ENCODE peak calls at places on chromosomes 13 and 19, in five cellular contexts. P is progenitor cell of endocrine pancreas, U is B cell, H is epithelial cell of esophagus, R is neural crest cell. Q is an unnamed sample.

GRCh38 chr13:64993514-64994164 is 2236.5 kb downstream of the PCDH9 start:
- DNase-seq in H (no peak), U (no peak), R (no peak), P (no peak), Q (no peak)

GRCh38 chr19:52567921-52568320 is 2.2 kb upstream of the ZNF701 start:
- DNase-seq in H (peak; percentile 13), P (no peak), R (no peak), U (no peak), Q (no peak)

GRCh38 chr19:2962018-2962670 is 15.2 kb upstream of the TLE6 start:
- DNase-seq in P (peak; percentile 37), U (peak; percentile 42), H (peak; percentile 81), R (peak; percentile 67), Q (no peak)

GRCh38 chr19:29672933-29673336 is 7.7 kb downstream of the PLEKHF1 start:
- DNase-seq in P (no peak), R (no peak), H (no peak), U (peak; percentile 77), Q (no peak)

GRCh38 chr19:6674868-6675305 is 4.9 kb upstream of the TNFSF14 start:
- DNase-seq in U (peak; percentile 67), R (peak; percentile 6), P (no peak), H (peak; percentile 65), Q (peak; percentile 42)

GRCh38 chr13:88248393-88248792 is 577.2 kb downstream of the SLITRK5 start:
- DNase-seq in U (no peak), P (no peak), R (no peak), H (no peak), Q (no peak)

GRCh38 chr19:8640402-8641004 is 10.1 kb downstream of the NFILZ start:
- DNase-seq in H (no peak), R (no peak), P (no peak), U (no peak), Q (no peak)

GRCh38 chr19:50328257-50329145 is 676 bp downstream of the KCNC3 start:
- DNase-seq in U (no peak), H (no peak), P (no peak), R (no peak), Q (no peak)

GRCh38 chr13:111462221-111462764 is 141.9 kb downstream of the TEX29 start:
- DNase-seq in H (no peak), P (no peak), R (no peak), U (no peak), Q (no peak)

GRCh38 chr13:109990296-109990695 is 203.9 kb upstream of the IRS2 start:
- DNase-seq in P (no peak), H (no peak), U (no peak), R (no peak), Q (no peak)

GRCh38 chr13:49098198-49098597 is 121.9 kb upstream of the MLNR start:
- DNase-seq in H (peak; percentile 79), U (no peak), R (no peak), P (no peak), Q (no peak)

GRCh38 chr13:107765724-107766436 is 449.5 kb downstream of the LIG4 start:
- DNase-seq in U (no peak), P (no peak), H (no peak), R (no peak), Q (no peak)

GRCh38 chr19:38543807-38544568 is 73.8 kb downstream of the MAP4K1 start:
- DNase-seq in P (no peak), R (no peak), H (peak; percentile 83), U (no peak), Q (peak; percentile 82)

GRCh38 chr13:85170372-85170771 is 628.8 kb downstream of the SLITRK6 start:
- DNase-seq in R (no peak), U (no peak), H (peak; percentile 36), P (no peak), Q (no peak)

GRCh38 chr13:44854264-44855060 is 134.8 kb downstream of the NUFIP1 start:
- DNase-seq in R (no peak), H (no peak), P (no peak), U (no peak), Q (no peak)

GRCh38 chr13:21530656-21531055 is 71.6 kb upstream of the ZDHHC20 start:
- DNase-seq in H (no peak), R (no peak), P (no peak), U (no peak), Q (no peak)

GRCh38 chr13:105643966-105644365 is 891.5 kb downstream of the EFNB2 start:
- DNase-seq in P (no peak), H (no peak), U (no peak), R (no peak), Q (no peak)

GRCh38 chr13:27406178-27406939 is 18.1 kb upstream of the GTF3A start:
- DNase-seq in U (peak; percentile 62), R (no peak), H (peak; percentile 53), P (no peak), Q (no peak)

GRCh38 chr13:66992183-66992582 is 238.0 kb downstream of the PCDH9 start:
- DNase-seq in H (peak; percentile 69), U (no peak), P (no peak), R (no peak), Q (no peak)

GRCh38 chr13:61410669-61411297 is 4.9 kb downstream of the PCDH20 start:
- DNase-seq in U (no peak), P (no peak), H (peak; percentile 36), R (no peak), Q (no peak)

GRCh38 chr19:39145180-39145953 is 19.8 kb downstream of the PAK4 start:
- DNase-seq in R (no peak), P (no peak), U (no peak), H (no peak), Q (no peak)

GRCh38 chr13:27638521-27638920 is 16.8 kb downstream of the POLR1D start:
- DNase-seq in U (no peak), P (no peak), R (no peak), H (peak; percentile 35), Q (no peak)

GRCh38 chr19:27974082-27974513 is 1238.9 kb downstream of the UQCRFS1 start:
- DNase-seq in R (peak; percentile 40), H (peak; percentile 8), U (no peak), P (peak; percentile 20), Q (no peak)

GRCh38 chr13:42392706-42393572 is 121.0 kb downstream of the AKAP11 start:
- DNase-seq in U (no peak), H (peak; percentile 7), P (no peak), R (no peak), Q (no peak)

GRCh38 chr19:57886046-57886445 is 2.8 kb downstream of the ZNF814 start:
- DNase-seq in R (no peak), U (no peak), P (no peak), H (no peak), Q (no peak)

GRCh38 chr13:111095911-111096501 is 19.1 kb upstream of the ARHGEF7 start:
- DNase-seq in U (no peak), P (no peak), H (no peak), R (no peak), Q (no peak)

GRCh38 chr19:14916848-14917247 is 24.4 kb upstream of the OR7C2 start:
- DNase-seq in R (no peak), P (no peak), H (no peak), U (no peak), Q (no peak)

GRCh38 chr19:41882568-41883462 is at the start of gene ARHGEF1:
- DNase-seq in H (peak; percentile 44), U (peak; percentile 70), P (no peak), R (no peak), Q (no peak)

GRCh38 chr13:29758591-29759114 is 91.8 kb downstream of the UBL3 start:
- DNase-seq in P (no peak), U (peak; percentile 46), R (no peak), H (peak; percentile 36), Q (no peak)

GRCh38 chr13:40993119-40993518 is 26.0 kb downstream of the ELF1 start:
- DNase-seq in R (no peak), P (no peak), U (no peak), H (no peak), Q (no peak)

GRCh38 chr13:41053384-41053826 is 7.9 kb upstream of the WBP4 start:
- DNase-seq in U (peak; percentile 86), H (peak; percentile 63), P (no peak), R (no peak), Q (no peak)

GRCh38 chr19:37635076-37636056 is 19.9 kb downstream of the ZFP30 start:
- DNase-seq in P (no peak), H (no peak), U (no peak), R (no peak), Q (no peak)

GRCh38 chr13:110109910-110110309 is 197.0 kb downstream of the COL4A1 start:
- DNase-seq in H (peak; percentile 75), P (no peak), R (no peak), U (no peak), Q (no peak)

DNA sequence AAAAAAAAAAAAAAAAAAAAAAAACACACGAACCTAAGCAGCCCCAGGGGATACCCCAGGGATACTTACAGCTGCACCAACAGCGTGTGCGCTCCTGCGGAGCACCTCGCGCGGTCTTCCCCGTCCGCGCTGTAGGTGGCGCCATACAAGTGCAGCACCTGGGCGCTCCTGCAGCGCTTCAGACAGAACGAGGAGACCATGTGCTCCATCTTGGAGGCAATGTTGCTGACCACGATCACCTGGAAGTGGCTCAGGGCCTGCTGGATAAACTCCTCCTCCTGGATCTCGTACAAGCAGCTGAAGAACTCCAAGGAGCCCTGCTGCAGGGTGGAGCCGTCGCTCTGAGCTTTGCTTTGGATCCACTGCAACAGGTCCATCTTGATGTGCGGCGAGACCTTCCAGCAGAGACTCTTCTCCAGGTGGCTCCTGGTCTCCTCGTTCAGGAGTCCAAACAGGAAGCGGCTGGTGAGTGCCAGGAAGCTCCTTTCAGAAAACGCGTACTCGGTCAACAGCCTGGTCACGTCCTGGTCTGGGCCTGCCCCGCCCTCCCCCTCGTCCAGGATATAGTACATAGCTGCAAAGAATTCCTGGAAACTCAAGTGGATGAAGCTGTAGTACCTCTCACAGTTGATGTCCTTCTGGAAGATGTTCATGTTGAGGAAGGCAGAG is 14.5 kb downstream of the NLRP12 start:
- DNase-seq in U (no peak), H (no peak), R (no peak), P (no peak), Q (no peak)
- TF ChIP-seq CTCF in U (peak; percentile 12), H (no peak), R (peak; percentile 38), P (peak; percentile 32), Q (no peak)

GRCh38 chr19:45730389-45731288 is at the start of gene FBXO46:
- DNase-seq in P (peak; percentile 92), R (peak; percentile 86), U (peak; percentile 98), H (peak; percentile 99), Q (peak; percentile 98)
- TF ChIP-seq CTCF in P (peak; percentile 15), R (no peak), U (peak; percentile 26), H (no peak), Q (peak; percentile 37)

DNA sequence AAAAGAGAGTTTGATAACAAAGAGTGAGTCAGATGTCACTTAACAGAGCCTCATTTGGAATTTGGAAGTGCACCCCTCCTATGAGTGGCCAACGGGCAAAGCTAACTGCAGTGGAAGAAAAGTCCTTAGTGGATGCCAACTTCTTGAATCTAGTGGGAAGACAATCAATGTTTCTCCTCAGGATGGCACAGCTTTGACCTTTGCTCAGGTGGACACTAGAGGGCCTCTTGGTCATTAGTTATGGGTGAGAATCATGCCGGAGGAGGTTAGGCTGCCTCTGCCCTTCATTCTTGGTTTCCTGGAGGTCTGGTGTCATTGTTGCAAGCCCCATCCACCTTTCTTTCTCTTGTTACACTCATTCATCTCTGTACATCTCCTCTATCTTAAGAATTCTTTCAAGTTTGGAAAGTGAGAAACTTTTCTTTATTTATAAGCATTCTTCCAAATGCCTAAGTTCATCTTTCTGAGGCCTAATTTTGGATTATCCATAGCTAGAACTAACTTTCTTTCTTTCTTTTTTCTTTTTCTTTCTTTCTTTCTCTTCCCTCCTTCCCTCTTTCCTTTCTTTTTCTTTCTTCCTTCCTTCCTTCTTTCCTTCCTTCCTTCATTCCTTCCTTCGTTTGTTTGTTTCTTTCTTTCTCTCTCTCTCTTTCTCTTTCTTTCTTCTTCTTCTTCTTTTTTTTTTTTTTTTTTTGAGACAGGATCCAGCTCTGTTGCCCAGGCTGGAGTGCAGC is 327.2 kb upstream of the TSHZ3 start:
- DNase-seq in R (no peak), H (no peak), U (no peak), P (no peak), Q (no peak)
- TF ChIP-seq CTCF in R (peak; percentile 31), H (no peak), U (no peak), P (peak; percentile 34), Q (peak; percentile 9)

GRCh38 chr13:32023698-32024097 is 7.9 kb upstream of the FRY start:
- DNase-seq in R (no peak), U (no peak), H (no peak), P (no peak), Q (no peak)
- TF ChIP-seq CTCF in R (peak; percentile 36), U (no peak), H (peak; percentile 20), P (no peak), Q (peak; percentile 68)

Q was measured in chondrocyte.